ENCODE peak calls at places on chromosomes 12 and 14, in nine cellular contexts. One of them, this sample, is unnamed.

GRCh38 chr14:104656014-104656714 is 33.3 kb upstream of the INF2 start:
- DNase-seq in astrocyte of the cerebellum: no peak
- DNase-seq in spleen: peak; percentile 86
- DNase-seq in BJ: no peak
- DNase-seq in AG10803: no peak
- DNase-seq in transverse colon: no peak
- DNase-seq in cardiac fibroblast: no peak
- DNase-seq in dorsolateral prefrontal cortex: peak; percentile 54
- DNase-seq in breast epithelium: no peak
- DNase-seq in this sample: no peak

GRCh38 chr12:19757317-19757877 is 318.1 kb downstream of the AEBP2 start:
- DNase-seq in dorsolateral prefrontal cortex: no peak
- DNase-seq in cardiac fibroblast: peak; percentile 78
- DNase-seq in AG10803: peak; percentile 59
- DNase-seq in astrocyte of the cerebellum: peak; percentile 56
- DNase-seq in BJ: no peak
- DNase-seq in transverse colon: no peak
- DNase-seq in spleen: no peak
- DNase-seq in breast epithelium: no peak
- DNase-seq in this sample: no peak

GRCh38 chr12:118330421-118331018 is 42.2 kb downstream of the TAOK3 start:
- DNase-seq in dorsolateral prefrontal cortex: no peak
- DNase-seq in breast epithelium: no peak
- DNase-seq in spleen: no peak
- DNase-seq in cardiac fibroblast: peak; percentile 48
- DNase-seq in astrocyte of the cerebellum: no peak
- DNase-seq in transverse colon: no peak
- DNase-seq in BJ: peak; percentile 30
- DNase-seq in AG10803: peak; percentile 53
- DNase-seq in this sample: no peak

GRCh38 chr14:59630281-59630963 is 53.8 kb upstream of the CCDC175 start:
- DNase-seq in BJ: no peak
- DNase-seq in transverse colon: no peak
- DNase-seq in AG10803: no peak
- DNase-seq in astrocyte of the cerebellum: no peak
- DNase-seq in cardiac fibroblast: peak; percentile 5
- DNase-seq in spleen: no peak
- DNase-seq in dorsolateral prefrontal cortex: peak; percentile 74
- DNase-seq in breast epithelium: no peak
- DNase-seq in this sample: no peak

GRCh38 chr12:87812030-87812429 is 217.2 kb downstream of the C12orf50 start:
- DNase-seq in transverse colon: no peak
- DNase-seq in dorsolateral prefrontal cortex: no peak
- DNase-seq in astrocyte of the cerebellum: no peak
- DNase-seq in spleen: no peak
- DNase-seq in breast epithelium: no peak
- DNase-seq in BJ: no peak
- DNase-seq in cardiac fibroblast: no peak
- DNase-seq in AG10803: no peak
- DNase-seq in this sample: peak; percentile 51

GRCh38 chr14:83883732-83884131 is 1646.2 kb upstream of the FLRT2 start:
- DNase-seq in astrocyte of the cerebellum: no peak
- DNase-seq in transverse colon: no peak
- DNase-seq in BJ: no peak
- DNase-seq in AG10803: no peak
- DNase-seq in dorsolateral prefrontal cortex: no peak
- DNase-seq in breast epithelium: no peak
- DNase-seq in spleen: no peak
- DNase-seq in cardiac fibroblast: no peak
- DNase-seq in this sample: no peak

GRCh38 chr14:20706657-20707355 is 18.2 kb downstream of the ANG start:
- DNase-seq in dorsolateral prefrontal cortex: no peak
- DNase-seq in cardiac fibroblast: peak; percentile 51
- DNase-seq in transverse colon: no peak
- DNase-seq in breast epithelium: no peak
- DNase-seq in astrocyte of the cerebellum: no peak
- DNase-seq in spleen: no peak
- DNase-seq in AG10803: no peak
- DNase-seq in BJ: no peak
- DNase-seq in this sample: no peak

GRCh38 chr12:31880340-31880739 is 78.9 kb upstream of the RESF1 start:
- DNase-seq in BJ: no peak
- DNase-seq in astrocyte of the cerebellum: no peak
- DNase-seq in transverse colon: no peak
- DNase-seq in cardiac fibroblast: peak; percentile 26
- DNase-seq in dorsolateral prefrontal cortex: no peak
- DNase-seq in breast epithelium: no peak
- DNase-seq in AG10803: no peak
- DNase-seq in spleen: no peak
- DNase-seq in this sample: no peak

GRCh38 chr12:92312463-92312970 is 166.9 kb upstream of the BTG1 start:
- DNase-seq in cardiac fibroblast: no peak
- DNase-seq in breast epithelium: no peak
- DNase-seq in astrocyte of the cerebellum: no peak
- DNase-seq in AG10803: peak; percentile 37
- DNase-seq in transverse colon: no peak
- DNase-seq in dorsolateral prefrontal cortex: no peak
- DNase-seq in BJ: no peak
- DNase-seq in spleen: no peak
- DNase-seq in this sample: no peak

GRCh38 chr12:127174881-127175280 is 1092.1 kb upstream of the TMEM132C start:
- DNase-seq in BJ: peak; percentile 61
- DNase-seq in breast epithelium: no peak
- DNase-seq in spleen: no peak
- DNase-seq in astrocyte of the cerebellum: no peak
- DNase-seq in AG10803: peak; percentile 65
- DNase-seq in dorsolateral prefrontal cortex: no peak
- DNase-seq in cardiac fibroblast: no peak
- DNase-seq in transverse colon: no peak
- DNase-seq in this sample: no peak

GRCh38 chr12:32698285-32698684 is 19.2 kb downstream of the DNM1L start:
- DNase-seq in AG10803: no peak
- DNase-seq in dorsolateral prefrontal cortex: no peak
- DNase-seq in astrocyte of the cerebellum: no peak
- DNase-seq in BJ: no peak
- DNase-seq in cardiac fibroblast: no peak
- DNase-seq in spleen: no peak
- DNase-seq in transverse colon: no peak
- DNase-seq in breast epithelium: no peak
- DNase-seq in this sample: no peak

GRCh38 chr12:96034631-96035282 is 630 bp downstream of the LTA4H start:
- DNase-seq in AG10803: peak; percentile 35
- DNase-seq in transverse colon: peak; percentile 40
- DNase-seq in spleen: peak; percentile 79
- DNase-seq in astrocyte of the cerebellum: no peak
- DNase-seq in cardiac fibroblast: peak; percentile 45
- DNase-seq in breast epithelium: no peak
- DNase-seq in dorsolateral prefrontal cortex: peak; percentile 23
- DNase-seq in BJ: no peak
- DNase-seq in this sample: no peak

GRCh38 chr12:27966870-27967269 is 5.7 kb downstream of the PTHLH start:
- DNase-seq in transverse colon: no peak
- DNase-seq in AG10803: peak; percentile 94
- DNase-seq in BJ: peak; percentile 79
- DNase-seq in astrocyte of the cerebellum: peak; percentile 91
- DNase-seq in spleen: no peak
- DNase-seq in cardiac fibroblast: peak; percentile 95
- DNase-seq in breast epithelium: no peak
- DNase-seq in dorsolateral prefrontal cortex: no peak
- DNase-seq in this sample: peak; percentile 91

GRCh38 chr12:113485330-113485729 is 13.7 kb upstream of the LHX5 start:
- DNase-seq in transverse colon: no peak
- DNase-seq in cardiac fibroblast: no peak
- DNase-seq in AG10803: no peak
- DNase-seq in dorsolateral prefrontal cortex: no peak
- DNase-seq in spleen: no peak
- DNase-seq in breast epithelium: no peak
- DNase-seq in astrocyte of the cerebellum: no peak
- DNase-seq in BJ: no peak
- DNase-seq in this sample: no peak

GRCh38 chr14:96088911-96089310 is 49.7 kb downstream of the C14orf132 start:
- DNase-seq in transverse colon: no peak
- DNase-seq in BJ: no peak
- DNase-seq in AG10803: no peak
- DNase-seq in breast epithelium: peak; percentile 3
- DNase-seq in cardiac fibroblast: no peak
- DNase-seq in dorsolateral prefrontal cortex: no peak
- DNase-seq in spleen: no peak
- DNase-seq in astrocyte of the cerebellum: no peak
- DNase-seq in this sample: no peak

GRCh38 chr14:75714993-75715392 is 53.9 kb downstream of the TTLL5 start:
- DNase-seq in breast epithelium: no peak
- DNase-seq in astrocyte of the cerebellum: no peak
- DNase-seq in BJ: no peak
- DNase-seq in cardiac fibroblast: no peak
- DNase-seq in transverse colon: no peak
- DNase-seq in spleen: no peak
- DNase-seq in dorsolateral prefrontal cortex: no peak
- DNase-seq in AG10803: no peak
- DNase-seq in this sample: no peak

GRCh38 chr14:102988054-102988453 is 65.6 kb downstream of the AMN start:
- DNase-seq in spleen: no peak
- DNase-seq in transverse colon: no peak
- DNase-seq in astrocyte of the cerebellum: no peak
- DNase-seq in cardiac fibroblast: no peak
- DNase-seq in AG10803: no peak
- DNase-seq in breast epithelium: no peak
- DNase-seq in dorsolateral prefrontal cortex: no peak
- DNase-seq in BJ: no peak
- DNase-seq in this sample: no peak

GRCh38 chr14:55267816-55268215 is 3.4 kb upstream of the FBXO34 start:
- DNase-seq in breast epithelium: no peak
- DNase-seq in cardiac fibroblast: peak; percentile 34
- DNase-seq in astrocyte of the cerebellum: no peak
- DNase-seq in transverse colon: no peak
- DNase-seq in BJ: no peak
- DNase-seq in dorsolateral prefrontal cortex: no peak
- DNase-seq in AG10803: peak; percentile 56
- DNase-seq in spleen: no peak
- DNase-seq in this sample: no peak

DNA sequence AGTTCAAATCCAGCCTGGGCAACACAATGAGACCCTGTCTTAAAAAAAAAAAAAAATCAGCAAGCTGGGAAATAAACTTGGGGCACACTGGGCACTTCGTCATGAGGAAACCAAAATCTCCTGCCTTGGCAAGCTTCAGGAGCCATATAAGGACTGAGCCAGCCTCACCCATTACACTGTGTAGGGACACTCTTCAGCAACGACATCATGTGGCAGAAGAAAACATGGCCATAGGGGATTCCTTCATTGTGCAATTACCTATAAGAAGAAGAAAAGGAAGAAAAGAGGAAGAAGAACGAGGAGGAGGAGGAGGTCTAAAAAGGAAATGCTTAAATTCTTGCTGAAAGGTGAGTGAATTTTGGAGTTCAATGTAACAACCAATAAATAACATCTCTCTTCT is 26.1 kb upstream of the IFNG start:
- DNase-seq in transverse colon: no peak
- DNase-seq in cardiac fibroblast: no peak
- DNase-seq in breast epithelium: no peak
- DNase-seq in AG10803: no peak
- DNase-seq in astrocyte of the cerebellum: no peak
- DNase-seq in spleen: no peak
- DNase-seq in BJ: no peak
- DNase-seq in dorsolateral prefrontal cortex: no peak
- DNase-seq in this sample: no peak
- TF ChIP-seq CTCF in transverse colon: no peak
- TF ChIP-seq CTCF in cardiac fibroblast: no peak
- TF ChIP-seq CTCF in breast epithelium: no peak
- TF ChIP-seq CTCF in AG10803: no peak
- TF ChIP-seq CTCF in astrocyte of the cerebellum: no peak
- TF ChIP-seq CTCF in spleen: no peak
- TF ChIP-seq CTCF in BJ: no peak
- TF ChIP-seq CTCF in dorsolateral prefrontal cortex: no peak
- TF ChIP-seq CTCF in this sample: no peak

GRCh38 chr12:50222275-50222783 is 55.2 kb upstream of the CERS5 start:
- DNase-seq in breast epithelium: no peak
- DNase-seq in transverse colon: peak; percentile 52
- DNase-seq in dorsolateral prefrontal cortex: no peak
- DNase-seq in AG10803: peak; percentile 94
- DNase-seq in cardiac fibroblast: peak; percentile 94
- DNase-seq in astrocyte of the cerebellum: peak; percentile 83
- DNase-seq in spleen: no peak
- DNase-seq in BJ: peak; percentile 84
- DNase-seq in this sample: no peak
- H3K4me3 ChIP-seq in breast epithelium: peak overlapping the region; percentile 68
- H3K4me3 ChIP-seq in transverse colon: peak overlapping the region; percentile 37
- H3K4me3 ChIP-seq in dorsolateral prefrontal cortex: peak overlapping the region; percentile 46
- H3K4me3 ChIP-seq in AG10803: peak overlapping the region; percentile 73
- H3K4me3 ChIP-seq in cardiac fibroblast: peak overlapping the region; percentile 65
- H3K4me3 ChIP-seq in astrocyte of the cerebellum: peak overlapping the region; percentile 71
- H3K4me3 ChIP-seq in spleen: peak overlapping the region; percentile 51
- H3K4me3 ChIP-seq in BJ: peak overlapping the region; percentile 98
- H3K4me3 ChIP-seq in this sample: peak overlapping the region; percentile 30

GRCh38 chr12:94849411-94849976 is 154.0 kb downstream of the NDUFA12 start:
- DNase-seq in transverse colon: no peak
- DNase-seq in cardiac fibroblast: no peak
- DNase-seq in dorsolateral prefrontal cortex: no peak
- DNase-seq in BJ: no peak
- DNase-seq in breast epithelium: no peak
- DNase-seq in AG10803: no peak
- DNase-seq in spleen: no peak
- DNase-seq in astrocyte of the cerebellum: no peak
- DNase-seq in this sample: no peak
- TF ChIP-seq CTCF in transverse colon: no peak
- TF ChIP-seq CTCF in cardiac fibroblast: no peak
- TF ChIP-seq CTCF in dorsolateral prefrontal cortex: no peak
- TF ChIP-seq CTCF in BJ: no peak
- TF ChIP-seq CTCF in breast epithelium: no peak
- TF ChIP-seq CTCF in AG10803: no peak
- TF ChIP-seq CTCF in spleen: no peak
- TF ChIP-seq CTCF in astrocyte of the cerebellum: no peak
- TF ChIP-seq CTCF in this sample: no peak

GRCh38 chr12:116502141-116502725 is 56.9 kb upstream of the MAP1LC3B2 start:
- DNase-seq in dorsolateral prefrontal cortex: no peak
- DNase-seq in spleen: no peak
- DNase-seq in breast epithelium: no peak
- DNase-seq in cardiac fibroblast: no peak
- DNase-seq in BJ: no peak
- DNase-seq in transverse colon: no peak
- DNase-seq in AG10803: no peak
- DNase-seq in astrocyte of the cerebellum: no peak
- DNase-seq in this sample: no peak

GRCh38 chr12:116508145-116509121 is 50.7 kb upstream of the MAP1LC3B2 start:
- DNase-seq in BJ: no peak
- DNase-seq in transverse colon: peak; percentile 39
- DNase-seq in spleen: peak; percentile 88
- DNase-seq in cardiac fibroblast: peak; percentile 67
- DNase-seq in AG10803: no peak
- DNase-seq in dorsolateral prefrontal cortex: no peak
- DNase-seq in breast epithelium: no peak
- DNase-seq in astrocyte of the cerebellum: no peak
- DNase-seq in this sample: no peak

GRCh38 chr12:116502989-116503496 is 56.1 kb upstream of the MAP1LC3B2 start:
- DNase-seq in spleen: no peak
- DNase-seq in AG10803: no peak
- DNase-seq in BJ: no peak
- DNase-seq in breast epithelium: no peak
- DNase-seq in transverse colon: no peak
- DNase-seq in cardiac fibroblast: no peak
- DNase-seq in astrocyte of the cerebellum: no peak
- DNase-seq in dorsolateral prefrontal cortex: no peak
- DNase-seq in this sample: no peak

GRCh38 chr12:116504438-116504837 is 54.7 kb upstream of the MAP1LC3B2 start:
- DNase-seq in spleen: peak; percentile 20
- DNase-seq in transverse colon: no peak
- DNase-seq in cardiac fibroblast: no peak
- DNase-seq in dorsolateral prefrontal cortex: no peak
- DNase-seq in AG10803: no peak
- DNase-seq in breast epithelium: no peak
- DNase-seq in astrocyte of the cerebellum: no peak
- DNase-seq in BJ: no peak
- DNase-seq in this sample: no peak

GRCh38 chr12:116506697-116507064 is 52.5 kb upstream of the MAP1LC3B2 start:
- DNase-seq in breast epithelium: no peak
- DNase-seq in AG10803: no peak
- DNase-seq in spleen: peak; percentile 1
- DNase-seq in cardiac fibroblast: no peak
- DNase-seq in BJ: no peak
- DNase-seq in transverse colon: no peak
- DNase-seq in dorsolateral prefrontal cortex: no peak
- DNase-seq in astrocyte of the cerebellum: no peak
- DNase-seq in this sample: no peak
- H3K4me3 ChIP-seq in breast epithelium: no peak overlapping the region
- H3K4me3 ChIP-seq in AG10803: no peak overlapping the region
- H3K4me3 ChIP-seq in spleen: no peak overlapping the region
- H3K4me3 ChIP-seq in cardiac fibroblast: no peak overlapping the region
- H3K4me3 ChIP-seq in BJ: no peak overlapping the region
- H3K4me3 ChIP-seq in transverse colon: no peak overlapping the region
- H3K4me3 ChIP-seq in dorsolateral prefrontal cortex: no peak overlapping the region
- H3K4me3 ChIP-seq in astrocyte of the cerebellum: no peak overlapping the region
- H3K4me3 ChIP-seq in this sample: no peak overlapping the region

This sample was measured in epithelial cell of proximal tubule.